ENCODE peak calls at places on chromosomes 11 and 22, in six cellular contexts. U is H9, S is neuronal stem cell, R is IMR-90, N is mesendoderm, L is mesenchymal stem cell. Y is an unnamed sample.

GRCh38 chr11:14229472-14229871 is 129.5 kb downstream of the RRAS2 start:
- DNase-seq in R (no peak), S (no peak), L (no peak), N (no peak), U (no peak), Y (no peak)

GRCh38 chr11:37712246-37712645 is 1114.2 kb upstream of the RAG2 start:
- DNase-seq in N (peak), U (peak), L (peak), S (peak), R (peak), Y (no peak)

GRCh38 chr22:37284807-37285355 is 2.6 kb downstream of the CYTH4 start:
- DNase-seq in L (peak), N (no peak), U (no peak), R (no peak), S (no peak), Y (no peak)

GRCh38 chr11:14687456-14687855 is 43.9 kb downstream of the PDE3B start:
- DNase-seq in N (no peak), S (no peak), L (no peak), R (no peak), U (no peak), Y (no peak)

GRCh38 chr22:22235564-22235963 is 9.0 kb upstream of the VPREB1 start:
- DNase-seq in S (no peak), N (peak), R (no peak), L (no peak), U (peak), Y (no peak)

GRCh38 chr11:131614514-131615085 is 244.2 kb downstream of the NTM start:
- DNase-seq in N (no peak), L (no peak), S (no peak), U (no peak), R (no peak), Y (no peak)

GRCh38 chr11:46639197-46639839 is 22.0 kb downstream of the ATG13 start:
- DNase-seq in L (no peak), N (no peak), S (no peak), U (no peak), R (no peak), Y (no peak)

GRCh38 chr22:39471421-39472141 is 14.8 kb downstream of the MGAT3 start:
- DNase-seq in R (peak), U (no peak), L (peak), N (peak), S (no peak), Y (no peak)

GRCh38 chr22:22838148-22838786 is 49.3 kb upstream of the IGLL5 start:
- DNase-seq in N (no peak), L (no peak), S (no peak), R (no peak), U (no peak), Y (no peak)

GRCh38 chr22:27303718-27304117 is 497.8 kb downstream of the MN1 start:
- DNase-seq in S (no peak), U (no peak), R (no peak), N (no peak), L (no peak), Y (no peak)
- H2BK15ac ChIP-seq in S (no peak), U (no peak), R (no peak), N (no peak), L (no peak), Y (no peak)

DNA sequence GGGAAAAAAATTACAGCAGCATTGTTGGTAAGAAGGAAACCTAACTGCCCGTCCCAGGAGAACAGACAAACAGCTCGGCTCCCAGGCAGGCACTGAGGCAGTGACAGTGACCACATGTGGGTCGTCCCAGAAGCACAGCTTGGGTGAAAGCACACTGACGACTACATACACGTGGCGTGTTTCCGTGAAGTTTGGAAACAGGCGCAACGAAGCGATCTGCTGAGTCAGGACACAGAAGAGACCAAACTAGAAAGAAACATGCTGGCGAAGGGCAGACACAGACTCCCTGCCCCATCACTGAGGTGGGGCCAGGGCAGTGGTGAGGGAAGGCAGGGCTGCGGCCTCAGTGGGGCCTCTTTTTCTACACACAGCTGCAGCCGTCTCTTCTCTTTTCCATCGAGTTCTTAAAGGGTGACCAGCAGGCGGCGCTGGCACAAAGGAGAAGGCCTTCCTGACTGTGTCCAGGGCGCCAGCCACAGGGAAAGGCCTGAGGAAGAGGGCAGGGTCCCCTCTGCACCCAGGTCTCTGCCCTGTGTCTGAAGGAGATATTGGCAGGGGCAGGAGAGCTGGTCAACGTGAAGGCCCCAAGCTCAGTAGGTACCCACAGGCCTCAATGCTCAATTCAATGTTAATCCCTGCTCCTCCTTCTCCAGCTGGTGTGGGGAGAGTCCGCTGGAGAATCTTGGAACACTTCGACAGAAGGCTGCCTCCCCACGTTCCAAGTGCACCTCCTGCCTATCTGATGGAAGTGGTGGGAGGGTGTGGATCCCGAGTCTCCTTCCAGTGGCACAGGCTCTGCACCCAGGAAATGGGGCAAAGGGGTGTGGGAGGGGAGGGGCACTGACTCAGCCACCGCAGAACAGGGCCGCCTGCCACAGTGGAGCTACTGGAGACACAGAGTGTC is 19.9 kb downstream of the CARS1 start:
- DNase-seq in U (peak), S (peak), R (peak), L (peak), N (peak), Y (peak)
- H2BK15ac ChIP-seq in U (no peak), S (no peak), R (no peak), L (no peak), N (no peak), Y (no peak)

DNA sequence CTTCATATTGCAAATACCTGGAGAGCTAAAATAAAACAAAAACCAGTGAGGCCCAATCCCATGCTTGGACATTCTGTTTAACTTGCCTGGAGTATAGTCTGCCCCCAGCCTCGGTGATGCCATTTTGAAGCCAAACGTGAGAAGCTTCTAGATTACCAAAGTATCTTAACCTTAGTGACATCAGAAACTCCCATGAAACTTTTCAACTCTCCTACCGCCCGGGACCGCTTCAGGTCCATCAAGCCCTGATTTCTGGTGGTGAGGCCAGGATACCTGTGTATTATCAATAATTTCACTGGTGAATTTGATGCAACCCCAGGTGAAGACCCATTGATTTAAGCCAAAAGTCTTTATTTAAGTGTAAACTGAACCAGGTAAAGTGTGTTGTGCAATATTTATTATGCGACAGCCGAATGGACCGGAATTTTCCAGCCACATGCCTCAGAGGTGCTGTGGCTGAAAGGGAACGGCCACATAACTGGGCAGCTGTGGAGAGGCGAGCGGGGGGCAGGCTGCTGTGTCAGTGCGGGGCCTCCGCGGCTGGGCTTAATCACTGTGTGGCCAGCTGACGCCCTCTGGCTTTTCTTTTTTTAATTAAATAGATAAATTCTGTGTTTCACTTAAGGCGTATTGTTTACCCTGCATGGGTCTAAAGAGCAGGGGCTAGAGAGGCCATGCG is 385.5 kb upstream of the B3GAT1 start:
- DNase-seq in R (no peak), L (no peak), N (no peak), S (no peak), U (no peak), Y (no peak)
- H2BK15ac ChIP-seq in R (no peak), L (no peak), N (no peak), S (no peak), U (no peak), Y (no peak)

GRCh38 chr22:29050457-29050856 is 11.2 kb downstream of the C22orf31 start:
- DNase-seq in S (no peak), L (no peak), N (no peak), U (no peak), R (no peak), Y (no peak)

GRCh38 chr22:29053048-29053702 is 8.5 kb downstream of the C22orf31 start:
- DNase-seq in U (no peak), L (no peak), S (no peak), R (no peak), N (no peak), Y (no peak)

GRCh38 chr22:29049655-29050263 is 11.9 kb downstream of the C22orf31 start:
- DNase-seq in S (no peak), R (no peak), U (no peak), N (no peak), L (no peak), Y (no peak)

GRCh38 chr22:29044657-29045176 is 16.9 kb downstream of the C22orf31 start:
- DNase-seq in L (peak), S (no peak), R (peak), N (no peak), U (no peak), Y (no peak)

GRCh38 chr22:29048822-29049654 is 12.6 kb downstream of the C22orf31 start:
- DNase-seq in R (no peak), L (no peak), U (no peak), S (no peak), N (no peak), Y (no peak)
- H2BK15ac ChIP-seq in R (no peak), L (no peak), U (no peak), S (no peak), N (no peak), Y (no peak)

DNA sequence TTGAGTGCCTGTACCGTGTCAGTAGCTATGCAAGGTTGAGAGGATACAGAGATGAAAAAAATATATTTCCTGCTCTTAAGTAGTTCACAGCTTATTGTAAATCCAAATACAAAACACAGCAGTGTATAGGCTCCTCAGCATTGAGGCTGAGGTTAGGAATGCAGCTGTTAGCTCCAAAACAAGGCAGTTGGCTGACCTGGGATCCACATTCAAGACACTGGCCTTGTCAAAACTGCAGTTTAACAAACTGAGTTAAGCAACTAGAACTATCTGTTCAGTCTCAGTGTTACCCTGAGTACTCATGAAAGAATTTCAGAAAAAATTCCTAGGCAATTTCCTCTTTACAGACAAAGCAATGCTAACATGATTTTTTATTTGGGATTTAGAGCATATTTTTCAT is 42.8 kb downstream of the REXO2 start:
- DNase-seq in N (no peak), U (no peak), L (peak), R (no peak), S (no peak), Y (no peak)
- H2BK15ac ChIP-seq in N (no peak), U (no peak), L (no peak), R (no peak), S (no peak), Y (no peak)

GRCh38 chr11:8988329-8989234 is 15.2 kb downstream of the NRIP3 start:
- DNase-seq in L (peak), U (no peak), S (no peak), R (peak), N (peak), Y (no peak)
- H2BK15ac ChIP-seq in L (no peak), U (no peak), S (no peak), R (peak), N (no peak), Y (no peak)

DNA sequence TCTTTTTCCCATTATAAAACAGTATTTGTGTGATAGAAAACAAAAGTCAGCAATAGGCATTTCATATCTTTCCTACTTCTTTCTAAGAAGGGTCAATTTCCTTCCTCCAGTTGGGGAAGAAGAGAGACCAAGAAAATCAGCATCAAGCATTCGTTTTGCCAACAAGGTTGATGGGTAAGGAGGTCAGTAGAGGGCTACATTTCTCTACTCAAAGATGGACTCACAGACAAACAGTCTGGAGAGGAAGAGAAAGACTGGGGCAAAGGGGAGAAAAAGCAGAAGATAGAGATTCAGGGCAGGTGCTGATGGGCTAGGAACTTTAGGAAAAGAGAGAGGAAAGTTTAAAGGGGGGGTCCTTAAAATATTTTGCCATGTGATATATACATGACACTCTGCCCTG is 8.6 kb upstream of the MTNR1B start:
- DNase-seq in S (no peak), R (no peak), U (no peak), N (no peak), L (no peak), Y (no peak)
- H2BK15ac ChIP-seq in S (no peak), R (no peak), U (no peak), N (no peak), L (no peak), Y (no peak)

GRCh38 chr11:113446938-113447337 is 28.3 kb downstream of the DRD2 start:
- DNase-seq in S (no peak), R (no peak), L (no peak), U (no peak), N (no peak), Y (no peak)

GRCh38 chr11:113446112-113446511 is 29.1 kb downstream of the DRD2 start:
- DNase-seq in N (no peak), S (no peak), R (no peak), U (no peak), L (peak), Y (no peak)

GRCh38 chr11:113448311-113448666 is 26.9 kb downstream of the DRD2 start:
- DNase-seq in L (no peak), R (no peak), U (no peak), S (no peak), N (no peak), Y (no peak)

GRCh38 chr11:113447621-113448310 is 27.4 kb downstream of the DRD2 start:
- DNase-seq in R (peak), L (peak), N (no peak), U (no peak), S (no peak), Y (no peak)

DNA sequence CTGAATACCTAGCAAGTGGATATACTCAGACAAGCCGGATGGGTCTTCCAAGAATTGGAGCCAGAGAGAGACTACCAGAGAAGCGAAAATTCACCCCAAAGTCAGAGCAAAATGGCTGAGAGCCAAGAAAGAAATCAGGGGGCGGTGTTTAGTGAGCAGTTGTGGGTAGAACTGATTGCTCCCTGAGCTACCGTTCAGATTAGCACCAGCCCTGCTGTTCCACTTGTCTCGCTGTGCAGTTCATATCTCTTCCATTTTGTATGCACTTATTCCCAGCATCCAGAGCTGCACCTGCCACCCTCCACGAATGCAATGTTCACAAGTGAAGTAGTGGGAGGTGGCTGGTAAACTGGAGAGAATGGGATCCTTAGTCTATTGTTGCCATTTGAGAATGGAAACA is 25.5 kb downstream of the DRD2 start:
- DNase-seq in N (no peak), S (no peak), L (no peak), R (no peak), U (no peak), Y (no peak)
- H2BK15ac ChIP-seq in N (no peak), S (no peak), L (no peak), R (no peak), U (no peak), Y (no peak)